ENCODE peak calls at places on chromosome 13, in eight cellular contexts. Z is upper lobe of left lung; G is T1000; K is neuronal stem cell; T is GM10248; I is central memory CD8-positive, alpha-beta T cell; N is GM13976; B is stimulated activated naive CD8-positive, alpha-beta T cell treated with anti-CD3 and anti-CD28 coated beads, Interleukin-15, Interleukin-2, amounts not matched to agents 100 U/mL and 50 U/mL, for 24 hours. J is an unnamed sample.

GRCh38 chr13:44463759-44464158 is 90.1 kb downstream of the SERP2 start:
- DNase-seq in I (no peak), K (no peak), T (no peak), Z (no peak), B (no peak), N (no peak), G (no peak), J (no peak)

GRCh38 chr13:48976677-48977625 is 1.2 kb downstream of the FNDC3A start:
- DNase-seq in K (no peak), N (no peak), I (no peak), Z (no peak), T (no peak), G (no peak), B (no peak), J (no peak)

GRCh38 chr13:114111577-114111976 is 20.8 kb downstream of the RASA3 start:
- DNase-seq in T (no peak), I (no peak), Z (no peak), G (no peak), K (no peak), N (no peak), B (peak), J (no peak)

GRCh38 chr13:111664696-111665095 is 344.3 kb downstream of the TEX29 start:
- DNase-seq in T (no peak), N (no peak), G (no peak), K (no peak), I (no peak), B (no peak), Z (no peak), J (no peak)

GRCh38 chr13:73171926-73172325 is 113.1 kb downstream of the KLF5 start:
- DNase-seq in I (no peak), T (no peak), Z (no peak), N (no peak), K (no peak), G (no peak), B (no peak), J (no peak)

GRCh38 chr13:94664889-94665288 is 47.5 kb downstream of the SOX21 start:
- DNase-seq in T (no peak), G (no peak), K (no peak), Z (no peak), I (no peak), B (no peak), N (no peak), J (no peak)

GRCh38 chr13:32956595-32956933 is 59.7 kb upstream of the KL start:
- DNase-seq in G (no peak), Z (no peak), I (no peak), N (no peak), T (no peak), K (no peak), B (no peak), J (no peak)

GRCh38 chr13:32828711-32829110 is 187.5 kb upstream of the KL start:
- DNase-seq in Z (no peak), T (no peak), I (no peak), N (no peak), G (no peak), K (no peak), B (no peak), J (no peak)

GRCh38 chr13:40187324-40187795 is 479.1 kb downstream of the FOXO1 start:
- DNase-seq in T (no peak), I (peak), B (peak), G (no peak), K (no peak), Z (no peak), N (no peak), J (no peak)

GRCh38 chr13:52001120-52001731 is 10.0 kb downstream of the ATP7B start:
- DNase-seq in G (no peak), K (no peak), Z (no peak), T (peak), B (no peak), I (no peak), N (peak), J (no peak)

GRCh38 chr13:100275746-100276145 is 186.9 kb downstream of the PCCA start:
- DNase-seq in I (no peak), B (no peak), G (no peak), K (no peak), Z (no peak), N (no peak), T (no peak), J (no peak)

GRCh38 chr13:40492511-40492910 is 173.9 kb downstream of the FOXO1 start:
- DNase-seq in B (no peak), T (no peak), I (no peak), Z (no peak), K (no peak), G (no peak), N (peak), J (no peak)

GRCh38 chr13:58907347-58907746 is 1256.4 kb downstream of the DIAPH3 start:
- DNase-seq in G (no peak), K (no peak), Z (no peak), I (no peak), T (no peak), N (no peak), B (no peak), J (no peak)

GRCh38 chr13:33307820-33308219 is 22.3 kb upstream of the STARD13 start:
- DNase-seq in I (no peak), B (no peak), T (no peak), G (no peak), N (no peak), K (no peak), Z (no peak), J (no peak)

GRCh38 chr13:73090116-73090811 is 31.5 kb downstream of the KLF5 start:
- DNase-seq in I (no peak), N (no peak), G (peak), B (peak), K (no peak), T (no peak), Z (no peak), J (peak)

GRCh38 chr13:48201044-48201443 is 32.0 kb upstream of the ITM2B start:
- DNase-seq in G (no peak), T (no peak), B (no peak), K (no peak), Z (no peak), N (no peak), I (no peak), J (no peak)

GRCh38 chr13:28273919-28274318 is 135.6 kb downstream of the PAN3 start:
- DNase-seq in I (no peak), T (no peak), B (no peak), K (no peak), N (no peak), G (no peak), Z (no peak), J (no peak)